ENCODE peak calls at places on chromosome 11, in nine cellular contexts. S is heart left ventricle; L is neural progenitor cell; T is SK-N-MC; F is thoracic aorta; M is naive thymus-derived CD4-positive, alpha-beta T cell; A is gastrocnemius medialis; C is aorta; B is HCT116. H is an unnamed sample.

GRCh38 chr11:71580057-71581003 is 2.3 kb downstream of the KRTAP5-11 start:
- DNase-seq in A (peak), F (no peak), L (peak), T (peak), C (no peak), S (peak), M (peak), B (peak), H (peak)

GRCh38 chr11:114815176-114815575 is 136.8 kb downstream of the NXPE2 start:
- DNase-seq in A (no peak), S (no peak), F (no peak), C (no peak), M (no peak), L (no peak), T (no peak), B (no peak), H (no peak)

GRCh38 chr11:57633394-57634058 is 16.2 kb downstream of the YPEL4 start:
- DNase-seq in T (no peak), F (no peak), L (no peak), S (no peak), M (no peak), C (no peak), B (no peak), A (no peak), H (no peak)

GRCh38 chr11:82546556-82547162 is 187.0 kb downstream of the FAM181B start:
- DNase-seq in C (no peak), F (no peak), A (no peak), T (no peak), S (no peak), L (peak), M (no peak), B (no peak), H (no peak)

GRCh38 chr11:134413334-134414035 is 1.4 kb upstream of the B3GAT1 start:
- DNase-seq in C (no peak), S (no peak), L (peak), B (no peak), T (no peak), A (no peak), M (no peak), F (no peak), H (no peak)

GRCh38 chr11:112590778-112591177 is 330.1 kb upstream of the PLET1 start:
- DNase-seq in T (no peak), S (no peak), B (no peak), A (no peak), F (no peak), L (no peak), M (no peak), C (no peak), H (no peak)

GRCh38 chr11:43511959-43512358 is 153.2 kb downstream of the TTC17 start:
- DNase-seq in B (no peak), T (no peak), M (no peak), L (no peak), F (no peak), A (no peak), S (no peak), C (no peak), H (no peak)

GRCh38 chr11:61630104-61630503 is 49.2 kb upstream of the SYT7 start:
- DNase-seq in B (no peak), S (no peak), T (no peak), A (peak), M (no peak), F (no peak), C (no peak), L (no peak), H (no peak)

GRCh38 chr11:57426754-57427691 is at the start of gene SLC43A3:
- DNase-seq in M (peak), T (no peak), B (no peak), F (no peak), C (peak), S (peak), L (peak), A (peak), H (peak)

GRCh38 chr11:12900496-12900895 is 108.6 kb upstream of the RASSF10 start:
- DNase-seq in B (no peak), L (no peak), C (no peak), F (no peak), T (no peak), A (no peak), M (no peak), S (peak), H (no peak)

GRCh38 chr11:117314840-117315239 is 1.2 kb downstream of the BACE1 start:
- DNase-seq in L (peak), T (no peak), F (no peak), M (no peak), B (no peak), S (no peak), C (no peak), A (no peak), H (peak)

GRCh38 chr11:123856444-123856843 is 29.0 kb downstream of the TMEM225 start:
- DNase-seq in F (no peak), A (no peak), L (no peak), S (no peak), C (no peak), T (no peak), M (no peak), B (no peak), H (no peak)

GRCh38 chr11:76443254-76443935 is 1.4 kb upstream of the EMSY start:
- DNase-seq in L (no peak), A (no peak), T (no peak), S (no peak), M (no peak), F (no peak), C (no peak), B (no peak), H (no peak)

GRCh38 chr11:92920295-92920694 is 49.2 kb upstream of the MTNR1B start:
- DNase-seq in C (no peak), S (no peak), M (no peak), B (no peak), F (no peak), L (no peak), T (no peak), A (no peak), H (no peak)

GRCh38 chr11:11265994-11266606 is 87.0 kb downstream of the CSNK2A3 start:
- DNase-seq in A (no peak), T (no peak), B (peak), L (peak), F (no peak), M (peak), C (peak), S (no peak), H (peak)

GRCh38 chr11:2563216-2564007 is 118.6 kb downstream of the KCNQ1 start:
- DNase-seq in B (no peak), A (no peak), C (peak), F (no peak), M (no peak), T (no peak), L (no peak), S (no peak), H (no peak)

GRCh38 chr11:19345848-19346681 is 105.3 kb upstream of the E2F8 start:
- DNase-seq in S (no peak), B (no peak), M (no peak), A (no peak), L (peak), F (no peak), C (peak), T (no peak), H (peak)

GRCh38 chr11:128525411-128526243 is 61.7 kb downstream of the ETS1 start:
- DNase-seq in A (no peak), S (no peak), F (no peak), L (peak), C (no peak), M (peak), B (no peak), T (no peak), H (no peak)

GRCh38 chr11:17991799-17992433 is 20.9 kb downstream of the SERGEF start:
- DNase-seq in C (no peak), F (no peak), M (peak), T (no peak), B (peak), S (no peak), A (no peak), L (peak), H (no peak)

GRCh38 chr11:15920856-15921629 is 435.3 kb downstream of the SOX6 start:
- DNase-seq in S (peak), L (peak), M (no peak), B (no peak), T (no peak), A (no peak), C (no peak), F (no peak), H (peak)

GRCh38 chr11:116842909-116843308 is 5.5 kb upstream of the APOA1 start:
- DNase-seq in F (no peak), T (no peak), L (no peak), S (no peak), C (no peak), B (no peak), M (no peak), A (no peak), H (no peak)

GRCh38 chr11:130738618-130739017 is 177.7 kb downstream of the SNX19 start:
- DNase-seq in F (no peak), A (no peak), B (no peak), C (no peak), T (no peak), M (no peak), L (no peak), S (no peak), H (no peak)

GRCh38 chr11:124882339-124883071 is 15.2 kb downstream of the ROBO4 start:
- DNase-seq in F (no peak), S (peak), A (no peak), T (no peak), C (no peak), B (no peak), M (no peak), L (no peak), H (peak)
- H3K27ac ChIP-seq in F (no peak), S (peak), A (peak), T (no peak), C (no peak), B (no peak), M (no peak), L (no peak), H (peak)

GRCh38 chr11:31761636-31762035 is 49.5 kb downstream of the PAX6 start:
- DNase-seq in L (no peak), A (no peak), F (no peak), M (no peak), C (no peak), T (no peak), S (no peak), B (no peak), H (no peak)
- H3K27ac ChIP-seq in L (peak), A (no peak), F (no peak), M (no peak), C (no peak), T (no peak), S (no peak), B (no peak), H (no peak)

GRCh38 chr11:27212248-27212780 is 150.7 kb downstream of the CCDC34 start:
- DNase-seq in T (no peak), B (no peak), S (no peak), A (no peak), L (no peak), C (no peak), M (no peak), F (no peak), H (no peak)
- H3K27ac ChIP-seq in T (peak), B (no peak), S (no peak), A (no peak), L (no peak), C (no peak), M (no peak), F (no peak), H (no peak)

GRCh38 chr11:102812188-102812587 is 14.2 kb upstream of the MMP1 start:
- DNase-seq in B (no peak), C (no peak), S (no peak), L (no peak), A (no peak), T (no peak), F (no peak), M (no peak), H (no peak)
- H3K27ac ChIP-seq in B (no peak), C (no peak), S (no peak), L (no peak), A (no peak), T (no peak), F (no peak), M (no peak), H (no peak)

GRCh38 chr11:47415091-47415854 is 6.9 kb downstream of the SLC39A13 start:
- DNase-seq in A (no peak), T (no peak), S (no peak), M (no peak), F (no peak), C (no peak), B (no peak), L (peak), H (no peak)
- H3K27ac ChIP-seq in A (peak), T (peak), S (peak), M (no peak), F (peak), C (peak), B (peak), L (no peak), H (no peak)

GRCh38 chr11:35160902-35161585 is 22.1 kb downstream of the CD44 start:
- DNase-seq in L (no peak), C (no peak), M (no peak), B (no peak), S (no peak), A (no peak), T (no peak), F (no peak), H (no peak)
- H3K27ac ChIP-seq in L (no peak), C (peak), M (peak), B (peak), S (no peak), A (no peak), T (no peak), F (peak), H (no peak)

DNA sequence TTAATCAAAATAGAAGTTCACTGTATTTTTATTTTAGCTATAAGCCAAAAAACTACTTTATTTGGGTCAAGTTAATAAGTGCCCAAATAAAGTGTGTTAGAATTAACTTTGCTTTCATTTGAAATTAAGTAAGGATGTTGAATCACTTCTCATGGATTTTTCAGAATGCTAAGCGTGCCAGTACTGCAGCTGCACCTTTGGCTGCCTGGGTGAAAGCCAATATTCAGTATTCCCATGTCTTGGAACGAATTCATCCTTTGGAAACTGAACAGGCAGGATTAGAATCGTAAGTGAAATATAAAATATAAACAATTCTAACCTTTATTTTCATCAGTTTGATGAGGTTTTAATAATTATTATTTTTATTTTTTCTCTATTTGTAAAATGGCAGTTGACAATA is 113.6 kb downstream of the DYNC2H1 start:
- DNase-seq in M (no peak), F (no peak), C (no peak), B (no peak), T (no peak), A (no peak), S (no peak), L (no peak), H (no peak)
- H3K27ac ChIP-seq in M (no peak), F (no peak), C (no peak), B (no peak), T (no peak), A (no peak), S (no peak), L (no peak), H (no peak)

H was measured in right lobe of liver.